ENCODE peak calls at places on chromosomes 16 and 17, in ten cellular contexts. One of them, this sample, is unnamed.

GRCh38 chr17:56121661-56122060 is 31.6 kb upstream of the ANKFN1 start:
- DNase-seq in thoracic aorta: no peak
- DNase-seq in psoas muscle: no peak
- DNase-seq in cardiac fibroblast: no peak
- DNase-seq in astrocyte of the spinal cord: no peak
- DNase-seq in astrocyte of the cerebellum: no peak
- DNase-seq in cardiac muscle cell: no peak
- DNase-seq in ovary: no peak
- DNase-seq in fibroblast of mammary gland: no peak
- DNase-seq in gastrocnemius medialis: no peak
- DNase-seq in this sample: no peak

GRCh38 chr17:82097187-82097918 is 683 bp downstream of the FASN start:
- DNase-seq in thoracic aorta: no peak
- DNase-seq in psoas muscle: peak; percentile 71
- DNase-seq in cardiac fibroblast: peak; percentile 53
- DNase-seq in astrocyte of the spinal cord: peak; percentile 50
- DNase-seq in astrocyte of the cerebellum: no peak
- DNase-seq in cardiac muscle cell: peak; percentile 77
- DNase-seq in ovary: peak; percentile 74
- DNase-seq in fibroblast of mammary gland: peak; percentile 42
- DNase-seq in gastrocnemius medialis: no peak
- DNase-seq in this sample: peak; percentile 71

GRCh38 chr16:47732122-47732805 is 271.1 kb downstream of the PHKB start:
- DNase-seq in thoracic aorta: no peak
- DNase-seq in psoas muscle: no peak
- DNase-seq in cardiac fibroblast: peak; percentile 97
- DNase-seq in astrocyte of the spinal cord: no peak
- DNase-seq in astrocyte of the cerebellum: peak; percentile 74
- DNase-seq in cardiac muscle cell: no peak
- DNase-seq in ovary: no peak
- DNase-seq in fibroblast of mammary gland: peak; percentile 98
- DNase-seq in gastrocnemius medialis: no peak
- DNase-seq in this sample: peak; percentile 91

GRCh38 chr16:59993101-59993500 is 1259.0 kb upstream of the GOT2 start:
- DNase-seq in thoracic aorta: no peak
- DNase-seq in psoas muscle: no peak
- DNase-seq in cardiac fibroblast: no peak
- DNase-seq in astrocyte of the spinal cord: no peak
- DNase-seq in astrocyte of the cerebellum: no peak
- DNase-seq in cardiac muscle cell: no peak
- DNase-seq in ovary: no peak
- DNase-seq in fibroblast of mammary gland: no peak
- DNase-seq in gastrocnemius medialis: no peak
- DNase-seq in this sample: no peak

GRCh38 chr17:79811036-79811887 is 14.4 kb upstream of the CBX8 start:
- DNase-seq in thoracic aorta: no peak
- DNase-seq in psoas muscle: no peak
- DNase-seq in cardiac fibroblast: no peak
- DNase-seq in astrocyte of the spinal cord: no peak
- DNase-seq in astrocyte of the cerebellum: no peak
- DNase-seq in cardiac muscle cell: peak; percentile 80
- DNase-seq in ovary: no peak
- DNase-seq in fibroblast of mammary gland: no peak
- DNase-seq in gastrocnemius medialis: no peak
- DNase-seq in this sample: no peak

GRCh38 chr17:7839199-7839889 is 5.3 kb downstream of the KDM6B start:
- DNase-seq in thoracic aorta: no peak
- DNase-seq in psoas muscle: no peak
- DNase-seq in cardiac fibroblast: no peak
- DNase-seq in astrocyte of the spinal cord: no peak
- DNase-seq in astrocyte of the cerebellum: no peak
- DNase-seq in cardiac muscle cell: no peak
- DNase-seq in ovary: no peak
- DNase-seq in fibroblast of mammary gland: no peak
- DNase-seq in gastrocnemius medialis: no peak
- DNase-seq in this sample: peak; percentile 20

GRCh38 chr17:75877752-75878173 is 618 bp downstream of the TRIM47 start:
- DNase-seq in thoracic aorta: no peak
- DNase-seq in psoas muscle: peak; percentile 87
- DNase-seq in cardiac fibroblast: peak; percentile 74
- DNase-seq in astrocyte of the spinal cord: peak; percentile 57
- DNase-seq in astrocyte of the cerebellum: no peak
- DNase-seq in cardiac muscle cell: peak; percentile 81
- DNase-seq in ovary: peak; percentile 83
- DNase-seq in fibroblast of mammary gland: peak; percentile 70
- DNase-seq in gastrocnemius medialis: peak; percentile 42
- DNase-seq in this sample: peak; percentile 72

GRCh38 chr17:44555056-44555455 is 2.2 kb upstream of the FZD2 start:
- DNase-seq in thoracic aorta: no peak
- DNase-seq in psoas muscle: no peak
- DNase-seq in cardiac fibroblast: no peak
- DNase-seq in astrocyte of the spinal cord: no peak
- DNase-seq in astrocyte of the cerebellum: no peak
- DNase-seq in cardiac muscle cell: no peak
- DNase-seq in ovary: no peak
- DNase-seq in fibroblast of mammary gland: no peak
- DNase-seq in gastrocnemius medialis: no peak
- DNase-seq in this sample: no peak

GRCh38 chr16:10521681-10522274 is 58.6 kb downstream of the EMP2 start:
- DNase-seq in thoracic aorta: no peak
- DNase-seq in psoas muscle: peak; percentile 63
- DNase-seq in cardiac fibroblast: peak; percentile 72
- DNase-seq in astrocyte of the spinal cord: peak; percentile 68
- DNase-seq in astrocyte of the cerebellum: peak; percentile 54
- DNase-seq in cardiac muscle cell: peak; percentile 85
- DNase-seq in ovary: peak; percentile 56
- DNase-seq in fibroblast of mammary gland: peak; percentile 74
- DNase-seq in gastrocnemius medialis: peak; percentile 29
- DNase-seq in this sample: peak; percentile 75

GRCh38 chr16:10523025-10523424 is 57.4 kb downstream of the EMP2 start:
- DNase-seq in thoracic aorta: no peak
- DNase-seq in psoas muscle: no peak
- DNase-seq in cardiac fibroblast: no peak
- DNase-seq in astrocyte of the spinal cord: no peak
- DNase-seq in astrocyte of the cerebellum: no peak
- DNase-seq in cardiac muscle cell: no peak
- DNase-seq in ovary: no peak
- DNase-seq in fibroblast of mammary gland: no peak
- DNase-seq in gastrocnemius medialis: no peak
- DNase-seq in this sample: no peak

GRCh38 chr16:10519929-10520868 is 60.2 kb downstream of the EMP2 start:
- DNase-seq in thoracic aorta: no peak
- DNase-seq in psoas muscle: no peak
- DNase-seq in cardiac fibroblast: peak; percentile 25
- DNase-seq in astrocyte of the spinal cord: no peak
- DNase-seq in astrocyte of the cerebellum: no peak
- DNase-seq in cardiac muscle cell: no peak
- DNase-seq in ovary: no peak
- DNase-seq in fibroblast of mammary gland: no peak
- DNase-seq in gastrocnemius medialis: no peak
- DNase-seq in this sample: no peak

GRCh38 chr16:10519297-10519696 is 61.1 kb downstream of the EMP2 start:
- DNase-seq in thoracic aorta: no peak
- DNase-seq in psoas muscle: no peak
- DNase-seq in cardiac fibroblast: no peak
- DNase-seq in astrocyte of the spinal cord: no peak
- DNase-seq in astrocyte of the cerebellum: no peak
- DNase-seq in cardiac muscle cell: no peak
- DNase-seq in ovary: no peak
- DNase-seq in fibroblast of mammary gland: no peak
- DNase-seq in gastrocnemius medialis: no peak
- DNase-seq in this sample: no peak

GRCh38 chr16:10520869-10521578 is 59.4 kb downstream of the EMP2 start:
- DNase-seq in thoracic aorta: no peak
- DNase-seq in psoas muscle: no peak
- DNase-seq in cardiac fibroblast: no peak
- DNase-seq in astrocyte of the spinal cord: no peak
- DNase-seq in astrocyte of the cerebellum: no peak
- DNase-seq in cardiac muscle cell: no peak
- DNase-seq in ovary: no peak
- DNase-seq in fibroblast of mammary gland: no peak
- DNase-seq in gastrocnemius medialis: no peak
- DNase-seq in this sample: no peak
- TF ChIP-seq CTCF in thoracic aorta: no peak
- TF ChIP-seq CTCF in psoas muscle: no peak
- TF ChIP-seq CTCF in cardiac fibroblast: no peak
- TF ChIP-seq CTCF in astrocyte of the spinal cord: no peak
- TF ChIP-seq CTCF in astrocyte of the cerebellum: no peak
- TF ChIP-seq CTCF in cardiac muscle cell: no peak
- TF ChIP-seq CTCF in ovary: no peak
- TF ChIP-seq CTCF in fibroblast of mammary gland: no peak
- TF ChIP-seq CTCF in gastrocnemius medialis: no peak
- TF ChIP-seq CTCF in this sample: no peak

GRCh38 chr16:30474684-30475083 is 2.1 kb downstream of the ITGAL start:
- DNase-seq in thoracic aorta: no peak
- DNase-seq in psoas muscle: no peak
- DNase-seq in cardiac fibroblast: no peak
- DNase-seq in astrocyte of the spinal cord: no peak
- DNase-seq in astrocyte of the cerebellum: no peak
- DNase-seq in cardiac muscle cell: no peak
- DNase-seq in ovary: no peak
- DNase-seq in fibroblast of mammary gland: no peak
- DNase-seq in gastrocnemius medialis: no peak
- DNase-seq in this sample: no peak

GRCh38 chr16:30473231-30474061 is 904 bp downstream of the ITGAL start:
- DNase-seq in thoracic aorta: no peak
- DNase-seq in psoas muscle: no peak
- DNase-seq in cardiac fibroblast: no peak
- DNase-seq in astrocyte of the spinal cord: no peak
- DNase-seq in astrocyte of the cerebellum: no peak
- DNase-seq in cardiac muscle cell: no peak
- DNase-seq in ovary: no peak
- DNase-seq in fibroblast of mammary gland: no peak
- DNase-seq in gastrocnemius medialis: no peak
- DNase-seq in this sample: no peak

GRCh38 chr16:30476991-30477390 is 4.4 kb downstream of the ITGAL start:
- DNase-seq in thoracic aorta: no peak
- DNase-seq in psoas muscle: no peak
- DNase-seq in cardiac fibroblast: no peak
- DNase-seq in astrocyte of the spinal cord: no peak
- DNase-seq in astrocyte of the cerebellum: no peak
- DNase-seq in cardiac muscle cell: no peak
- DNase-seq in ovary: no peak
- DNase-seq in fibroblast of mammary gland: no peak
- DNase-seq in gastrocnemius medialis: no peak
- DNase-seq in this sample: no peak

GRCh38 chr16:30472328-30472942 is at the start of gene ITGAL:
- DNase-seq in thoracic aorta: no peak
- DNase-seq in psoas muscle: peak; percentile 60
- DNase-seq in cardiac fibroblast: no peak
- DNase-seq in astrocyte of the spinal cord: no peak
- DNase-seq in astrocyte of the cerebellum: no peak
- DNase-seq in cardiac muscle cell: no peak
- DNase-seq in ovary: no peak
- DNase-seq in fibroblast of mammary gland: no peak
- DNase-seq in gastrocnemius medialis: peak; percentile 10
- DNase-seq in this sample: no peak

GRCh38 chr16:30474062-30474452 is 1.5 kb downstream of the ITGAL start:
- DNase-seq in thoracic aorta: no peak
- DNase-seq in psoas muscle: peak; percentile 54
- DNase-seq in cardiac fibroblast: no peak
- DNase-seq in astrocyte of the spinal cord: no peak
- DNase-seq in astrocyte of the cerebellum: no peak
- DNase-seq in cardiac muscle cell: no peak
- DNase-seq in ovary: no peak
- DNase-seq in fibroblast of mammary gland: no peak
- DNase-seq in gastrocnemius medialis: no peak
- DNase-seq in this sample: no peak
- H3K4me3 ChIP-seq in thoracic aorta: peak overlapping the region; percentile 20
- H3K4me3 ChIP-seq in psoas muscle: no peak overlapping the region
- H3K4me3 ChIP-seq in cardiac fibroblast: no peak overlapping the region
- H3K4me3 ChIP-seq in astrocyte of the spinal cord: no peak overlapping the region
- H3K4me3 ChIP-seq in astrocyte of the cerebellum: no peak overlapping the region
- H3K4me3 ChIP-seq in cardiac muscle cell: no peak overlapping the region
- H3K4me3 ChIP-seq in ovary: no peak overlapping the region
- H3K4me3 ChIP-seq in fibroblast of mammary gland: no peak overlapping the region
- H3K4me3 ChIP-seq in gastrocnemius medialis: no peak overlapping the region
- H3K4me3 ChIP-seq in this sample: no peak overlapping the region

GRCh38 chr16:12267491-12267890 is 291.0 kb downstream of the SNX29 start:
- DNase-seq in thoracic aorta: no peak
- DNase-seq in psoas muscle: no peak
- DNase-seq in cardiac fibroblast: no peak
- DNase-seq in astrocyte of the spinal cord: no peak
- DNase-seq in astrocyte of the cerebellum: no peak
- DNase-seq in cardiac muscle cell: no peak
- DNase-seq in ovary: peak; percentile 57
- DNase-seq in fibroblast of mammary gland: no peak
- DNase-seq in gastrocnemius medialis: no peak
- DNase-seq in this sample: peak; percentile 16

GRCh38 chr16:12268602-12269001 is 292.1 kb downstream of the SNX29 start:
- DNase-seq in thoracic aorta: no peak
- DNase-seq in psoas muscle: no peak
- DNase-seq in cardiac fibroblast: no peak
- DNase-seq in astrocyte of the spinal cord: peak; percentile 16
- DNase-seq in astrocyte of the cerebellum: no peak
- DNase-seq in cardiac muscle cell: peak; percentile 55
- DNase-seq in ovary: no peak
- DNase-seq in fibroblast of mammary gland: peak; percentile 6
- DNase-seq in gastrocnemius medialis: no peak
- DNase-seq in this sample: no peak

GRCh38 chr16:12272264-12272663 is 295.7 kb downstream of the SNX29 start:
- DNase-seq in thoracic aorta: no peak
- DNase-seq in psoas muscle: no peak
- DNase-seq in cardiac fibroblast: no peak
- DNase-seq in astrocyte of the spinal cord: no peak
- DNase-seq in astrocyte of the cerebellum: no peak
- DNase-seq in cardiac muscle cell: no peak
- DNase-seq in ovary: no peak
- DNase-seq in fibroblast of mammary gland: no peak
- DNase-seq in gastrocnemius medialis: no peak
- DNase-seq in this sample: no peak

GRCh38 chr16:12276631-12277030 is 300.1 kb downstream of the SNX29 start:
- DNase-seq in thoracic aorta: no peak
- DNase-seq in psoas muscle: no peak
- DNase-seq in cardiac fibroblast: no peak
- DNase-seq in astrocyte of the spinal cord: peak; percentile 64
- DNase-seq in astrocyte of the cerebellum: no peak
- DNase-seq in cardiac muscle cell: no peak
- DNase-seq in ovary: no peak
- DNase-seq in fibroblast of mammary gland: no peak
- DNase-seq in gastrocnemius medialis: no peak
- DNase-seq in this sample: peak; percentile 8

DNA sequence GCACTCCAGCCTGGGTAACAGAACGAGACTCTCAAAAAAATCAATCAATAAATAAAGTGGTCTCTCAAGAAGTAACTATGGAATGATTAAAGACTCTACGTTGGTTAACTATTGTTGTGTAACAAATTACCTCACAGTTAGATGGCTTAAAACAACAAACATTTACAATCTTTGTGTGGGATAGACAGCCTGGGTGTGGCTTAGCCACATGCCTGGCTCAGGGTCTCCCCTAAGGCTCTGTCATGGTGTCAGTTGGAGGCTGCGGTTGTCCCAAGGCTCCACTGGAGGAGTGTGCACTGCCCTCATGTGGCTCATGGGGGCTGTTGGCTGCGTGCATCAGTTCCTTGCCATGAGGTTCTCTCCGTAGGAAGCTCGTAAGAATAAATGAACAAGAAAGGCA is 294.5 kb downstream of the SNX29 start:
- DNase-seq in thoracic aorta: no peak
- DNase-seq in psoas muscle: no peak
- DNase-seq in cardiac fibroblast: peak; percentile 36
- DNase-seq in astrocyte of the spinal cord: peak; percentile 22
- DNase-seq in astrocyte of the cerebellum: no peak
- DNase-seq in cardiac muscle cell: no peak
- DNase-seq in ovary: no peak
- DNase-seq in fibroblast of mammary gland: peak; percentile 20
- DNase-seq in gastrocnemius medialis: no peak
- DNase-seq in this sample: peak; percentile 14
- TF ChIP-seq CTCF in thoracic aorta: no peak
- TF ChIP-seq CTCF in psoas muscle: peak; percentile 35
- TF ChIP-seq CTCF in cardiac fibroblast: peak; percentile 33
- TF ChIP-seq CTCF in astrocyte of the spinal cord: peak; percentile 61
- TF ChIP-seq CTCF in astrocyte of the cerebellum: peak; percentile 57
- TF ChIP-seq CTCF in cardiac muscle cell: peak; percentile 35
- TF ChIP-seq CTCF in ovary: no peak
- TF ChIP-seq CTCF in fibroblast of mammary gland: peak; percentile 18
- TF ChIP-seq CTCF in gastrocnemius medialis: peak; percentile 31
- TF ChIP-seq CTCF in this sample: peak; percentile 41

DNA sequence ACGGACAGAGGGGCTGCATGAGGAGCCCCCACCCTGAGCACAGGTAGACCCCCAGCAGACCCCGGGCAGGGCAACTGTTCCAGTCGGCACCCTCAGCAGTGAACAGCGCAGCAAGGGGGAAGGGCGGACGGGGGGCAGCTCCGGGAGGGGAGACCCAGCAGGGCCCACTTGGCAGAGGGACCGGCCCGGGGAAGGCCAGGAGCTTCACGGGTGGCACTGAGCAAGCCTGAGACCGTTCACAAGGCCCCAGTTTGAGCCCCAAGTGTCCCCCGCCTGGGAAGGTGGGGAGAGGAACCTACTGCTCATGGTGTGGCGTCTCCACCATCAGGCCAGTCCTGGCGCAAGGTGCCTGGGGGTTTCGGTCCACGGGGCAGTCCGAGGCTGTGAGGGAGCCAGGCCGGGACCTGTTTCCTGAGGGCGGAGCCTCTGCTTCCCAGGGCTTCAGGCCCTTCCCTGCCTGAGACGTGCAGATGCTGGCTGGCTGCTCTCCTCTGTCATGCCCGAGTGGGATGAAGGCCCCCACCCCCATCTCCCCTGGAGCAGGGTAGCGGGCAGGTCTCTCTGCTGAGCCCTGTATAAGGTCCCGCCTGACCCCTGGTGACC is 54.4 kb upstream of the GNG13 start:
- DNase-seq in thoracic aorta: no peak
- DNase-seq in psoas muscle: peak; percentile 34
- DNase-seq in cardiac fibroblast: no peak
- DNase-seq in astrocyte of the spinal cord: no peak
- DNase-seq in astrocyte of the cerebellum: no peak
- DNase-seq in cardiac muscle cell: no peak
- DNase-seq in ovary: no peak
- DNase-seq in fibroblast of mammary gland: no peak
- DNase-seq in gastrocnemius medialis: no peak
- DNase-seq in this sample: no peak
- H3K4me3 ChIP-seq in thoracic aorta: no peak overlapping the region
- H3K4me3 ChIP-seq in psoas muscle: no peak overlapping the region
- H3K4me3 ChIP-seq in cardiac fibroblast: no peak overlapping the region
- H3K4me3 ChIP-seq in astrocyte of the spinal cord: no peak overlapping the region
- H3K4me3 ChIP-seq in astrocyte of the cerebellum: no peak overlapping the region
- H3K4me3 ChIP-seq in cardiac muscle cell: no peak overlapping the region
- H3K4me3 ChIP-seq in ovary: no peak overlapping the region
- H3K4me3 ChIP-seq in fibroblast of mammary gland: no peak overlapping the region
- H3K4me3 ChIP-seq in gastrocnemius medialis: no peak overlapping the region
- H3K4me3 ChIP-seq in this sample: no peak overlapping the region

This sample was measured in fibroblast of villous mesenchyme.